ENCODE peak calls at places on chromosomes 13 and 19, in seven cellular contexts. A is thoracic aorta; L is central memory CD8-positive, alpha-beta T cell; W is A549; P is epithelial cell of prostate; C is NCI-H748 treated with DMSO at 0.1 percent for 48 hours; R is cortex of kidney. X is an unnamed sample.
A peak's percentile ranks its signal among the peaks of the same experiment; 100 is the strongest.

GRCh38 chr13:113854238-113855011 is 9.5 kb downstream of the GAS6 start:
- DNase-seq in A (no peak), L (no peak), W (no peak), P (no peak), C (no peak), R (no peak), X (peak; percentile 13)

GRCh38 chr13:25988655-25989054 is 63.2 kb downstream of the SHISA2 start:
- DNase-seq in A (no peak), L (no peak), W (no peak), P (no peak), C (no peak), R (no peak), X (no peak)

GRCh38 chr13:21663197-21663596 is 7.7 kb upstream of the FGF9 start:
- DNase-seq in A (no peak), L (no peak), W (no peak), P (no peak), C (no peak), R (no peak), X (no peak)

GRCh38 chr19:2540646-2541454 is 64.9 kb downstream of the GADD45B start:
- DNase-seq in A (peak; percentile 75), L (no peak), W (peak; percentile 97), P (peak; percentile 71), C (no peak), R (no peak), X (peak; percentile 83)

GRCh38 chr13:34364633-34365032 is 546.7 kb downstream of the RFC3 start:
- DNase-seq in A (no peak), L (no peak), W (no peak), P (peak; percentile 34), C (no peak), R (no peak), X (no peak)

GRCh38 chr13:111202745-111203144 is 87.6 kb downstream of the ARHGEF7 start:
- DNase-seq in A (no peak), L (no peak), W (peak; percentile 26), P (no peak), C (no peak), R (no peak), X (no peak)

GRCh38 chr19:7427944-7428343 is 60.9 kb downstream of the PEX11G start:
- DNase-seq in A (no peak), L (no peak), W (no peak), P (no peak), C (no peak), R (no peak), X (no peak)

GRCh38 chr13:25170554-25171107 is 1.5 kb downstream of the AMER2 start:
- DNase-seq in A (no peak), L (no peak), W (no peak), P (no peak), C (peak; percentile 60), R (no peak), X (no peak)

GRCh38 chr19:3210347-3211017 is 14.0 kb upstream of the CELF5 start:
- DNase-seq in A (no peak), L (peak; percentile 59), W (peak; percentile 35), P (no peak), C (no peak), R (no peak), X (peak; percentile 61)

GRCh38 chr13:30004204-30004603 is 153.8 kb upstream of the UBL3 start:
- DNase-seq in A (no peak), L (no peak), W (peak; percentile 29), P (no peak), C (no peak), R (no peak), X (no peak)

GRCh38 chr19:29880498-29881081 is 61.4 kb upstream of the URI1 start:
- DNase-seq in A (no peak), L (no peak), W (no peak), P (no peak), C (no peak), R (no peak), X (no peak)

X was measured in body of pancreas.